ENCODE peak calls at places on chromosome 1, in eight cellular contexts. A is HT1080; W is IMR-90; Y is stimulated activated CD8-positive, alpha-beta memory T cell treated with anti-CD3 and anti-CD28 coated beads, Interleukin-15, amount 100 ng/mL, for 4 hours; Q is lower lobe of right lung; U is body of pancreas; D is fibroblast of the conjunctiva; O is pons. G is an unnamed sample.

GRCh38 chr1:177228721-177229088 is 57.9 kb downstream of the BRINP2 start:
- DNase-seq in A (peak; percentile 59), Q (no peak), Y (no peak), U (no peak), O (no peak), W (peak; percentile 50), D (no peak), G (no peak)

GRCh38 chr1:10897981-10898728 is 101.7 kb upstream of the CASZ1 start:
- DNase-seq in Q (no peak), Y (no peak), D (no peak), W (no peak), U (no peak), O (no peak), A (peak; percentile 27), G (peak; percentile 76)

GRCh38 chr1:213724640-213725536 is 262.9 kb upstream of the PROX1 start:
- DNase-seq in O (peak; percentile 53), Q (no peak), D (peak; percentile 4), A (peak; percentile 33), Y (no peak), W (no peak), U (peak; percentile 47), G (peak; percentile 67)

GRCh38 chr1:31102501-31102950 is 37.0 kb upstream of the PUM1 start:
- DNase-seq in Q (no peak), U (no peak), A (peak; percentile 82), D (no peak), O (no peak), W (peak; percentile 69), Y (no peak), G (peak; percentile 49)

GRCh38 chr1:107810552-107810951 is 154.4 kb downstream of the VAV3 start:
- DNase-seq in Y (no peak), D (no peak), A (no peak), W (no peak), U (no peak), Q (no peak), O (no peak), G (no peak)

GRCh38 chr1:91774520-91775203 is 111.3 kb downstream of the TGFBR3 start:
- DNase-seq in Y (no peak), A (no peak), U (no peak), Q (no peak), O (no peak), D (no peak), W (peak; percentile 89), G (no peak)

GRCh38 chr1:40532844-40533424 is 1.5 kb downstream of the ZNF684 start:
- DNase-seq in U (no peak), Q (no peak), W (peak; percentile 55), A (peak; percentile 54), O (peak; percentile 60), Y (no peak), D (peak; percentile 21), G (peak; percentile 55)

GRCh38 chr1:197439708-197440107 is 171.7 kb downstream of the CRB1 start:
- DNase-seq in U (no peak), A (no peak), Y (no peak), D (no peak), Q (no peak), O (no peak), W (no peak), G (no peak)

GRCh38 chr1:100535264-100535663 is 2.7 kb upstream of the GPR88 start:
- DNase-seq in Y (no peak), U (no peak), W (no peak), A (no peak), D (no peak), Q (no peak), O (no peak), G (no peak)

GRCh38 chr1:180580237-180580636 is 21.5 kb downstream of the OVAAL start:
- DNase-seq in W (peak; percentile 25), Q (no peak), Y (no peak), U (peak; percentile 86), O (no peak), A (peak; percentile 23), D (no peak), G (peak; percentile 43)

GRCh38 chr1:115076384-115076906 is 12.9 kb downstream of the TSPAN2 start:
- DNase-seq in U (no peak), Y (no peak), W (peak; percentile 6), A (no peak), Q (no peak), O (no peak), D (peak; percentile 9), G (no peak)

GRCh38 chr1:15406911-15407559 is 2.7 kb upstream of the EFHD2 start:
- DNase-seq in A (peak; percentile 49), W (peak; percentile 86), D (peak; percentile 81), U (no peak), Q (no peak), O (no peak), Y (no peak), G (no peak)

GRCh38 chr1:212328248-212328647 is 43.0 kb downstream of the PPP2R5A start:
- DNase-seq in Q (no peak), W (peak; percentile 45), D (no peak), Y (no peak), A (no peak), O (no peak), U (no peak), G (no peak)

GRCh38 chr1:28132110-28132897 is 43.9 kb upstream of the EYA3 start:
- DNase-seq in U (no peak), D (no peak), Y (no peak), W (no peak), Q (no peak), A (no peak), O (no peak), G (no peak)

GRCh38 chr1:201731142-201731541 is 97.8 kb upstream of the IPO9 start:
- DNase-seq in A (no peak), O (peak; percentile 91), W (no peak), U (no peak), Q (no peak), Y (no peak), D (no peak), G (no peak)

GRCh38 chr1:115829023-115829674 is 11.8 kb downstream of the NHLH2 start:
- DNase-seq in Y (no peak), A (peak; percentile 90), W (peak; percentile 84), D (peak; percentile 72), Q (peak; percentile 52), O (no peak), U (no peak), G (peak; percentile 88)

GRCh38 chr1:185520188-185520935 is 203.3 kb upstream of the IVNS1ABP start:
- DNase-seq in D (no peak), U (no peak), Y (no peak), W (no peak), A (peak; percentile 64), O (no peak), Q (no peak), G (peak; percentile 38)

GRCh38 chr1:245571872-245572294 is 417.1 kb downstream of the KIF26B start:
- DNase-seq in Y (no peak), A (no peak), O (no peak), D (no peak), Q (no peak), U (no peak), W (no peak), G (no peak)

GRCh38 chr1:11188381-11188780 is 774 bp upstream of the ANGPTL7 start:
- DNase-seq in O (no peak), W (no peak), A (no peak), U (no peak), Q (no peak), Y (no peak), D (no peak), G (no peak)

GRCh38 chr1:31647106-31647505 is 2.4 kb upstream of the PEF1 start:
- DNase-seq in O (no peak), Q (no peak), W (peak; percentile 62), D (no peak), U (no peak), A (no peak), Y (no peak), G (no peak)

GRCh38 chr1:247331526-247332214 is at the start of gene ZNF496:
- DNase-seq in W (peak; percentile 88), O (peak; percentile 39), D (peak; percentile 71), Y (peak; percentile 48), U (peak; percentile 81), Q (peak; percentile 84), A (peak; percentile 87), G (peak; percentile 84)

GRCh38 chr1:197486948-197487347 is 218.9 kb downstream of the CRB1 start:
- DNase-seq in D (no peak), A (peak; percentile 23), U (peak; percentile 24), Y (no peak), Q (no peak), W (peak; percentile 18), O (no peak), G (no peak)

GRCh38 chr1:227746676-227747075 is 11.4 kb downstream of the SNAP47 start:
- DNase-seq in W (no peak), Q (no peak), Y (no peak), D (no peak), O (no peak), U (no peak), A (no peak), G (no peak)

GRCh38 chr1:98487620-98488019 is 173.9 kb upstream of the SNX7 start:
- DNase-seq in Y (no peak), U (no peak), O (no peak), Q (no peak), D (no peak), A (no peak), W (no peak), G (no peak)

GRCh38 chr1:2205191-2205952 is 10.8 kb upstream of the FAAP20 start:
- DNase-seq in W (peak; percentile 92), Q (peak; percentile 97), O (peak; percentile 90), D (peak; percentile 92), U (peak; percentile 98), A (no peak), Y (peak; percentile 86), G (peak; percentile 17)

GRCh38 chr1:151831605-151832004 is at the start of gene RORC:
- DNase-seq in A (no peak), Y (no peak), Q (peak; percentile 84), O (no peak), W (no peak), U (peak; percentile 89), D (no peak), G (no peak)

GRCh38 chr1:224182057-224182865 is 779 bp upstream of the DEGS1 start:
- DNase-seq in D (no peak), Q (no peak), A (no peak), U (no peak), W (no peak), O (peak; percentile 15), Y (no peak), G (peak; percentile 33)

GRCh38 chr1:169694304-169694703 is 17.1 kb downstream of the SELL start:
- DNase-seq in O (peak; percentile 9), A (no peak), W (no peak), U (no peak), Y (no peak), Q (no peak), D (no peak), G (no peak)

GRCh38 chr1:176617881-176618280 is 154.9 kb downstream of the PAPPA2 start:
- DNase-seq in D (no peak), U (no peak), W (no peak), Y (no peak), Q (no peak), O (no peak), A (no peak), G (no peak)

GRCh38 chr1:87615917-87616316 is 287.2 kb downstream of the LMO4 start:
- DNase-seq in D (no peak), U (no peak), W (no peak), Q (no peak), O (no peak), A (no peak), Y (no peak), G (no peak)

G was measured in A172.